ENCODE peak calls at places on chromosomes 6 and 20, in five cellular contexts. Z, H, R, G and C are unnamed samples.

GRCh38 chr20:34824861-34825529 is 456 bp downstream of the NCOA6 start:
- DNase-seq in Z (peak; percentile 87), H (no peak), R (peak; percentile 54), G (peak; percentile 82), C (peak; percentile 88)

GRCh38 chr20:574297-574942 is 30.8 kb upstream of the CSNK2A1 start:
- DNase-seq in Z (peak; percentile 66), H (no peak), R (no peak), G (no peak), C (peak; percentile 67)

GRCh38 chr20:40010483-40010882 is 678.6 kb downstream of the MAFB start:
- DNase-seq in Z (no peak), H (no peak), R (no peak), G (no peak), C (no peak)

GRCh38 chr20:56893206-56893605 is 264.1 kb downstream of the TFAP2C start:
- DNase-seq in Z (peak; percentile 55), H (no peak), R (no peak), G (peak; percentile 3), C (peak; percentile 62)

GRCh38 chr6:168134399-168135201 is 55.6 kb upstream of the FRMD1 start:
- DNase-seq in Z (no peak), H (no peak), R (no peak), G (no peak), C (no peak)

GRCh38 chr6:36129889-36130671 is at the start of gene MAPK13:
- DNase-seq in Z (peak; percentile 70), H (no peak), R (peak; percentile 25), G (no peak), C (peak; percentile 67)

GRCh38 chr20:4195499-4195898 is 180.1 kb upstream of the RNF24 start:
- DNase-seq in Z (peak; percentile 77), H (no peak), R (peak; percentile 61), G (peak; percentile 52), C (peak; percentile 76)

GRCh38 chr6:26124550-26125014 is 37.4 kb downstream of the HFE start:
- DNase-seq in Z (no peak), H (no peak), R (no peak), G (no peak), C (peak; percentile 54)

GRCh38 chr20:43915209-43916072 is 789 bp downstream of the TOX2 start:
- DNase-seq in Z (peak; percentile 78), H (no peak), R (no peak), G (no peak), C (peak; percentile 67)

DNA sequence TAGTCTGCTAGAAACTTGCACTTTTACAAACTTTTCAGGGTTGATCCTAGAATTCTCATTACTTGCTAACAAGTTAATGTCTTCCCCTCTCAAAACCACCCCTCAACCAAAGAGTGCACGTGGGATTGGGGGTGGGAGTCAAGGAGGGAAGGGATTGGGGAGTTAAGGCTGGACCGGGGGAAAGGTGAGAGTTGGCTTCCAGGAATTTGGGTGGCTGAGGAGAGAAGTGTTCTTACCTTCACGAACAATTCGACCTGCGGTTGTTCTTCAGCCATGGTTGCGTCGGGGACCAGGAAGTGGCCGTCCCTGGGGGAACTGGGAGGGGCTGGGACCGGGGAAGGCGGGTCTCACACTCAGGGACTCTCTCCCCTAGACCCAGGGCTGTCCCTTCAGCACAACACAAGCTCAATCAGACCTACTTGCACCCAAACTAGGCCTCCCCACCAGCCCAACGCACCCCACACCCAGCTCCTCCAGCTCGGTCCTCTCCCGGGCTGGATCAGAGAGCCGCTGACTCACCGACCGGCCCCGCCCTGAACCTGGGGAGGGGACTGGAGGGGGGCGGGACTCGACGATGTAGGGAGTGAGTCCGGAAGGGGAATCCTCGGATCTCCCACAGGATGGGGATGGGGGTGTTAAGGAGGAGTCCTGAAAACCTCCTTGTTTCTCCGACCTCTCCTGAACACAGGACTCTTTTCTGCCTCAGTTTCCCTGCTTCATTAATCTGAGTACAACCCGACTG is at the start of gene CLIC1:
- DNase-seq in Z (peak; percentile 86), H (peak; percentile 55), R (peak; percentile 88), G (peak; percentile 99), C (peak; percentile 90)
- H3K79me2 ChIP-seq in Z (no peaks in the 10 kb centered on the region), H (peaks cover 51% of the 10 kb centered on the region), R (peaks cover 41% of the 10 kb centered on the region), G (peaks cover 87% of the 10 kb centered on the region), C (peaks cover 27% of the 10 kb centered on the region)

DNA sequence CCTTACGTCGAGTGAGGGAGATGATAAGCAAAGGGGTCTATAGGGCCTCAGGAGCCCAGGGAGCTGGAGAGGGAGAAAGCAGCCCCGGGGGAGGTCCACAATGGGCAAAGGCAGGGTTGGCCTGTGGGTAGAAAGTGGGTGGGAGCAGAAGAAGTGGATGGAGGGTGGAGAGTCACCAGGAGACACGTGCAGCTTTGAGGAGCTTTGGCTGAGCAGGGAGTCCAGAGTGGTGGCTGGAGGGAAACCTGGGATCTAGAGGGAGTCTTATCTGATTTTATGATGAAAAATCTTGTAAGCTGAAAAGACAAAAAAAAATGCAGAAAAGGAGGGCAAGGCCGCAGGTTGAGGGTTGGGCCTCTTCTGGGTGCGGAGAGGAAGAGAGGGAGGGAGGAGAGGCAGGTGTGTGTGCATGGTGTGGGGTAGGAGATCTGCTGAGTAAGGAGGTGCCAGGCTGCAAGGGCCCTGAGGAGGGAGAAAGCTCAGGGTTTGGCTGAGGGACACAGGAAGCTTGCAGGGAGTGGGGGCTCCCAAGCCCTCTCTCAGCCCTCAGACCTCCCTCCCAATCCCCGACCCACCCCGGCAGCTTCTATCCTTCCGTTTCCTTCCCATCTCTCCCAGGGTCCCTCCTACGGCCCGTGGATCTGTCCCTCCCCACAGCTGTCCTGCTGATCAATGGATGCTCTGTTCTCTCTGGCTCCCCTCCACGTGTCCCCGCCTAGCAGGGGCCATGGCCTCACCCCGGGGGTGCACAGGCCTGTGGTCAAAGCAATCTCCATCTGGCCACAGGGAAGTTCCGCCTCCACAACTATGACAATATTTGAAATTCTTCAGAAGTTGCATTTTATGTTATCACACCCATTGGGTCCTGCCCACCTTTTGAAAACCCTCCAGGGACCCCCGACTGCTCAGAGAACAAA is 17.1 kb upstream of the BPI start:
- DNase-seq in Z (no peak), H (no peak), R (peak; percentile 38), G (no peak), C (no peak)
- TF ChIP-seq CREB1 in Z (no peak), H (no peak), R (no peak), G (no peak), C (no peak)

DNA sequence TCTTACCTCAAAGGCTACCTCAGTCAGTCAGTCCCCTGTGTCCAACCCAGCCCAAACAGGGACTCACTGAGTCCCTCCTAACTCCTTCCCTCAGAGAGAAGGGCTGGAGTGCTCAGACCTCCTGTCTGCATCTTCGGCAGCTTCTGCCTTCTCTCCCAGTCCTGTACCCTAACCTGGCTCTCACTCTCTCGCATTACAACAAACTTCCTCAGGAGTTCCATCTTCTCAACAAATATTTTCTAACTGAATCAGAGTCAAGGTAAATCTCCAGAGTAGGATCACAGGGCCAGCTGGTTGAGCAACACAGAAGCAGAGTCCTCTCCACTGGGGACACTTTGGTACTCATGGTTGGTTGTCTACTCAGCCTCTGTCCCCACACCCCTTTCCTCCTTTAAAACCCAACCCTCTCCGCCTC is 92.3 kb downstream of the MRPL14 start:
- DNase-seq in Z (no peak), H (no peak), R (no peak), G (no peak), C (no peak)
- H2AFZ ChIP-seq in Z (no peak overlapping the region), H (no peak overlapping the region), R (no peak overlapping the region), G (peak overlapping the region; percentile 3), C (no peak overlapping the region)

DNA sequence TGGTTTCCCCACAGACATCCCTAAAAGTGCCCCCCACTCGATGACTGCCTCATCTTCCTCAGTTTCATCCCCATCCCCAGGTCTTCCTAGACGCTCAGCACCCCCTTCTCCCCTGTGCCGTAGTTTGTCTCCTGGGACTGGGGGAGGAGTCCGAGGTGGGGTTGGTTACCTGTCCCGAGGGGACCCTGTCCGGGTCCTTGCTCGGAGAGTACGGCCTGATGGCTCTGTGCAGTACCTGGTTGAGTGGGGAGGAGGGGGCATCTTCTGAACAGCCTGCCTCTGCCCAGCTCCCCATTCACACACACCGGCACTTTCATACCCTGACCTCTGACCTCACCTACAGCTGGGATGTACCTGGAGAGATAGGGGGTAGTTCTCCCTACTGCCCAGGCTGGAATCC is 2.1 kb downstream of the CUTA start:
- DNase-seq in Z (no peak), H (no peak), R (no peak), G (no peak), C (no peak)
- H3K79me2 ChIP-seq in Z (peaks cover 11% of the 10 kb centered on the region), H (peaks cover 32% of the 10 kb centered on the region), R (peaks cover 26% of the 10 kb centered on the region), G (peaks cover 53% of the 10 kb centered on the region), C (peaks cover 48% of the 10 kb centered on the region)

DNA sequence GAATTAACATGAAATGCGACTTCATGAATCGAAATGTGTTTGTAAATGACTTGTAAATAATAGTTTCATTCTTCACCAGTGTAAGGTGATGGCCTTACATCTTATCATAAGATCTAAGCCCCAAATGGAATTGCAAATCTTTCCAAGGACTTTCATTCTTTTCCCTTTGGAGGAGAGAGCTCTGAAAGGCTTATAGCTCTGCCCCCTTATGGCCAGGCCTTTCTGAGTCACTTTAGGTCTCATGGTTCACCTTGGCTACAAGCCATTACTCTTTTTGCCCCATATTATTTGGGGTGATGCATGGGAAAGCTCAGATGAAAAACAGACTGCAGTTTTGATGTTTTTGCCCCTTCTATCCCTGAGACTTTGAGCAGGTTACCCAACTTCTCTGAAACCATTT is 209.1 kb upstream of the BMP2 start:
- DNase-seq in Z (no peak), H (no peak), R (peak; percentile 19), G (no peak), C (peak; percentile 50)
- TF ChIP-seq CREB1 in Z (no peak), H (no peak), R (no peak), G (no peak), C (no peak)

GRCh38 chr6:107956586-107957164 is 1.3 kb downstream of the SEC63 start:
- DNase-seq in Z (no peak), H (no peak), R (no peak), G (peak; percentile 34), C (no peak)

GRCh38 chr6:107962723-107963122 is 4.7 kb upstream of the SEC63 start:
- DNase-seq in Z (no peak), H (no peak), R (no peak), G (no peak), C (no peak)

GRCh38 chr6:107957165-107957908 is 671 bp downstream of the SEC63 start:
- DNase-seq in Z (peak; percentile 77), H (no peak), R (peak; percentile 47), G (peak; percentile 56), C (peak; percentile 61)

GRCh38 chr6:107957909-107958688 is at the start of gene SEC63:
- DNase-seq in Z (peak; percentile 90), H (peak; percentile 87), R (peak; percentile 92), G (peak; percentile 97), C (peak; percentile 96)
- H2AFZ ChIP-seq in Z (peak within 1 kb of the TSS; percentile 29), H (peak within 1 kb of the TSS; percentile 91), R (no peak within 1 kb of the TSS), G (peak within 1 kb of the TSS; percentile 97), C (peak within 1 kb of the TSS; percentile 91)